ENCODE peak calls at places on chromosomes 16 and 17, in nine cellular contexts. U, F, A, Y, W, G, M, R and L are unnamed samples.

GRCh38 chr17:65359016-65359415 is 202.4 kb downstream of the AXIN2 start:
- DNase-seq in U (no peak), F (no peak), A (no peak), Y (no peak), W (no peak), G (no peak), M (no peak), R (no peak), L (no peak)

GRCh38 chr17:32909787-32910369 is 18.1 kb upstream of the TMEM98 start:
- DNase-seq in U (peak), F (peak), A (peak), Y (peak), W (peak), G (peak), M (no peak), R (peak), L (peak)

GRCh38 chr17:52120465-52120864 is 38.0 kb downstream of the CA10 start:
- DNase-seq in U (no peak), F (no peak), A (no peak), Y (no peak), W (no peak), G (no peak), M (no peak), R (no peak), L (no peak)

GRCh38 chr17:11296994-11297393 is 56.0 kb downstream of the SHISA6 start:
- DNase-seq in U (no peak), F (no peak), A (peak), Y (no peak), W (no peak), G (no peak), M (no peak), R (no peak), L (no peak)

GRCh38 chr17:15885770-15886169 is 59.2 kb upstream of the ADORA2B start:
- DNase-seq in U (no peak), F (no peak), A (no peak), Y (no peak), W (no peak), G (no peak), M (no peak), R (no peak), L (no peak)

GRCh38 chr16:85557976-85558589 is 55.0 kb upstream of the GSE1 start:
- DNase-seq in U (no peak), F (no peak), A (peak), Y (no peak), W (no peak), G (no peak), M (no peak), R (no peak), L (no peak)

GRCh38 chr17:66200685-66201092 is 8.8 kb upstream of the CEP112 start:
- DNase-seq in U (peak), F (peak), A (peak), Y (peak), W (peak), G (no peak), M (peak), R (peak), L (peak)

GRCh38 chr17:602436-602835 is 112.2 kb downstream of the VPS53 start:
- DNase-seq in U (no peak), F (no peak), A (no peak), Y (no peak), W (no peak), G (no peak), M (no peak), R (no peak), L (no peak)

GRCh38 chr17:75773808-75774470 is 8.9 kb upstream of the GALK1 start:
- DNase-seq in U (no peak), F (no peak), A (no peak), Y (peak), W (no peak), G (no peak), M (no peak), R (no peak), L (no peak)

GRCh38 chr17:32275060-32276042 is 9.7 kb downstream of the RHBDL3 start:
- DNase-seq in U (no peak), F (peak), A (no peak), Y (peak), W (no peak), G (no peak), M (no peak), R (no peak), L (peak)

GRCh38 chr16:8768701-8769100 is 28.7 kb downstream of the TMEM186 start:
- DNase-seq in U (no peak), F (no peak), A (no peak), Y (peak), W (no peak), G (no peak), M (no peak), R (no peak), L (no peak)

GRCh38 chr17:80243526-80244433 is 16.9 kb upstream of the RNF213 start:
- DNase-seq in U (no peak), F (no peak), A (no peak), Y (no peak), W (no peak), G (no peak), M (no peak), R (no peak), L (no peak)

GRCh38 chr17:21382560-21383495 is 6.7 kb downstream of the KCNJ12 start:
- DNase-seq in U (no peak), F (no peak), A (no peak), Y (no peak), W (no peak), G (no peak), M (no peak), R (no peak), L (no peak)

GRCh38 chr17:57085448-57086068 is 512 bp downstream of the AKAP1 start:
- DNase-seq in U (peak), F (peak), A (peak), Y (peak), W (peak), G (peak), M (peak), R (peak), L (peak)

GRCh38 chr17:16442594-16443389 is 27.4 kb downstream of the TRPV2 start:
- DNase-seq in U (no peak), F (no peak), A (no peak), Y (no peak), W (no peak), G (no peak), M (no peak), R (no peak), L (no peak)

GRCh38 chr17:60391419-60392041 is 403 bp downstream of the USP32 start:
- DNase-seq in U (no peak), F (no peak), A (no peak), Y (peak), W (no peak), G (no peak), M (peak), R (no peak), L (no peak)